ENCODE peak calls at places on chromosomes 13 and 19, in six cellular contexts. P is transverse colon, T is GM12891, H is spleen, M is GM23338, X is upper lobe of left lung. W is an unnamed sample.
A peak's percentile ranks its signal among the peaks of the same experiment; 100 is the strongest.

GRCh38 chr13:45367358-45367757 is 26.4 kb upstream of the TPT1 start:
- DNase-seq in P (peak; percentile 81), T (peak; percentile 75), H (peak; percentile 88), M (peak; percentile 72), X (no peak), W (peak; percentile 72)

GRCh38 chr13:78602561-78603239 is 652 bp downstream of the POU4F1 start:
- DNase-seq in P (no peak), T (no peak), H (peak; percentile 77), M (peak; percentile 48), X (peak; percentile 85), W (no peak)

GRCh38 chr13:101346942-101347728 is 69.2 kb downstream of the NALCN start:
- DNase-seq in P (no peak), T (no peak), H (no peak), M (no peak), X (no peak), W (no peak)

GRCh38 chr19:57477191-57478008 is at the start of gene ZNF772:
- DNase-seq in P (peak; percentile 86), T (peak; percentile 75), H (peak; percentile 92), M (peak; percentile 99), X (peak; percentile 85), W (peak; percentile 91)

GRCh38 chr19:17758528-17758927 is 7.3 kb downstream of the FCHO1 start:
- DNase-seq in P (no peak), T (no peak), H (no peak), M (no peak), X (no peak), W (no peak)

GRCh38 chr13:46628622-46629365 is 75.8 kb downstream of the LRCH1 start:
- DNase-seq in P (no peak), T (no peak), H (no peak), M (no peak), X (no peak), W (no peak)

GRCh38 chr13:21137696-21138095 is 38.7 kb downstream of the SKA3 start:
- DNase-seq in P (no peak), T (no peak), H (no peak), M (no peak), X (no peak), W (no peak)

GRCh38 chr13:21020581-21020980 is 40.8 kb downstream of the LATS2 start:
- DNase-seq in P (no peak), T (no peak), H (no peak), M (no peak), X (no peak), W (no peak)

GRCh38 chr19:28294395-28294794 is 918.6 kb downstream of the UQCRFS1 start:
- DNase-seq in P (peak; percentile 21), T (no peak), H (no peak), M (no peak), X (no peak), W (no peak)

GRCh38 chr19:15769586-15769985 is 17.9 kb upstream of the OR10H5 start:
- DNase-seq in P (no peak), T (no peak), H (no peak), M (peak; percentile 1), X (no peak), W (no peak)

GRCh38 chr13:41811588-41812021 is 149.3 kb downstream of the VWA8 start:
- DNase-seq in P (no peak), T (no peak), H (no peak), M (no peak), X (no peak), W (no peak)

GRCh38 chr13:42970824-42971669 is 21.0 kb downstream of the EPSTI1 start:
- DNase-seq in P (peak; percentile 50), T (no peak), H (no peak), M (peak; percentile 86), X (no peak), W (peak; percentile 47)

GRCh38 chr19:14632286-14632685 is 42.4 kb downstream of the ADGRE3 start:
- DNase-seq in P (no peak), T (peak; percentile 13), H (no peak), M (peak; percentile 85), X (no peak), W (no peak)

GRCh38 chr13:111476197-111476596 is 155.8 kb downstream of the TEX29 start:
- DNase-seq in P (no peak), T (no peak), H (no peak), M (no peak), X (peak; percentile 29), W (no peak)

GRCh38 chr19:8305798-8306197 is 2.4 kb downstream of the CD320 start:
- DNase-seq in P (peak; percentile 8), T (no peak), H (peak; percentile 12), M (no peak), X (no peak), W (no peak)

GRCh38 chr19:11982526-11982925 is 17.7 kb downstream of the ZNF763 start:
- DNase-seq in P (no peak), T (no peak), H (no peak), M (no peak), X (no peak), W (no peak)

GRCh38 chr13:44763604-44764311 is 187.6 kb upstream of the TSC22D1 start:
- DNase-seq in P (peak; percentile 41), T (no peak), H (no peak), M (no peak), X (no peak), W (peak; percentile 76)

GRCh38 chr19:16888629-16889371 is at the start of gene F2RL3:
- DNase-seq in P (peak; percentile 70), T (peak; percentile 64), H (peak; percentile 86), M (peak; percentile 39), X (peak; percentile 85), W (peak; percentile 38)

GRCh38 chr13:102845289-102845629 is 573 bp upstream of the ERCC5 start:
- DNase-seq in P (no peak), T (no peak), H (no peak), M (no peak), X (no peak), W (no peak)

GRCh38 chr13:50911051-50911690 is 1.6 kb downstream of the RNASEH2B start:
- DNase-seq in P (no peak), T (no peak), H (no peak), M (no peak), X (no peak), W (no peak)

GRCh38 chr13:95624020-95624419 is 20.5 kb downstream of the DZIP1 start:
- DNase-seq in P (no peak), T (no peak), H (no peak), M (peak; percentile 90), X (no peak), W (no peak)

GRCh38 chr19:19043481-19043880 is 10.1 kb downstream of the ARMC6 start:
- DNase-seq in P (no peak), T (no peak), H (no peak), M (no peak), X (no peak), W (no peak)

GRCh38 chr19:19043881-19044280 is 10.5 kb downstream of the ARMC6 start:
- DNase-seq in P (no peak), T (no peak), H (no peak), M (no peak), X (no peak), W (no peak)

GRCh38 chr19:19042732-19043274 is 9.4 kb downstream of the ARMC6 start:
- DNase-seq in P (no peak), T (no peak), H (no peak), M (no peak), X (no peak), W (no peak)

GRCh38 chr19:19039901-19040300 is 6.5 kb downstream of the ARMC6 start:
- DNase-seq in P (no peak), T (no peak), H (no peak), M (no peak), X (no peak), W (no peak)

DNA sequence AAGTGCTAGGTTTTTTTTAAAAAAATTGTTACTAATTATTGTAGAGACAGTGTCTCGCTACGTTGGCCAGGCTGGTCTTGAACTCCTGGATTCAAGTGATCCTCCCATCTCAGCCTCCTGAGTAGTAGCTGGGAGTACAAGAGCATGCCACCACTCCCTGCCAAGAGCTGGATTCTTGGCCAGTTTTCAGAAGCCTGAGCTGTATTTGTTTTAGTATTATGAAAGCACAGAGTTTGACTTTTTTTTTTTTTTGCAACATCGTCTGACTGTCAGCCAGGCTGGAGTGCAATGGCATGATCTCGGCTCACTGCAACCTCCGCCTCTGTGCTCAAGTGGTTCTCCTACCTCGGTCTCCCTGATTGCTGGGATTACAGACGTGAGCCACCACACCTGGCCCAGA is 7.0 kb downstream of the ARMC6 start:
- DNase-seq in P (peak; percentile 35), T (no peak), H (no peak), M (no peak), X (no peak), W (peak; percentile 85)
- TF ChIP-seq POLR2AphosphoS5 in P (no peak), T (no peak), H (no peak), M (no peak), X (peak; percentile 29), W (no peak)

GRCh38 chr19:6423499-6424189 is 967 bp downstream of the KHSRP start:
- DNase-seq in P (peak; percentile 39), T (no peak), H (peak; percentile 83), M (peak; percentile 74), X (no peak), W (no peak)
- TF ChIP-seq POLR2AphosphoS5 in P (no peak), T (no peak), H (no peak), M (no peak), X (no peak), W (no peak)

GRCh38 chr13:98239156-98240076 is 62.3 kb upstream of the RNF113B start:
- DNase-seq in P (no peak), T (no peak), H (no peak), M (peak; percentile 59), X (no peak), W (no peak)
- TF ChIP-seq POLR2AphosphoS5 in P (no peak), T (no peak), H (no peak), M (no peak), X (no peak), W (no peak)

GRCh38 chr13:99301913-99302636 is 5.1 kb downstream of the GPR183 start:
- DNase-seq in P (no peak), T (no peak), H (no peak), M (no peak), X (no peak), W (no peak)

GRCh38 chr13:99302637-99303505 is 4.3 kb downstream of the GPR183 start:
- DNase-seq in P (no peak), T (no peak), H (no peak), M (no peak), X (no peak), W (no peak)

GRCh38 chr13:99299545-99300341 is 7.5 kb downstream of the GPR183 start:
- DNase-seq in P (no peak), T (no peak), H (no peak), M (peak; percentile 40), X (no peak), W (no peak)

GRCh38 chr13:99303863-99304521 is 3.2 kb downstream of the GPR183 start:
- DNase-seq in P (peak; percentile 34), T (no peak), H (no peak), M (no peak), X (peak; percentile 69), W (no peak)

DNA sequence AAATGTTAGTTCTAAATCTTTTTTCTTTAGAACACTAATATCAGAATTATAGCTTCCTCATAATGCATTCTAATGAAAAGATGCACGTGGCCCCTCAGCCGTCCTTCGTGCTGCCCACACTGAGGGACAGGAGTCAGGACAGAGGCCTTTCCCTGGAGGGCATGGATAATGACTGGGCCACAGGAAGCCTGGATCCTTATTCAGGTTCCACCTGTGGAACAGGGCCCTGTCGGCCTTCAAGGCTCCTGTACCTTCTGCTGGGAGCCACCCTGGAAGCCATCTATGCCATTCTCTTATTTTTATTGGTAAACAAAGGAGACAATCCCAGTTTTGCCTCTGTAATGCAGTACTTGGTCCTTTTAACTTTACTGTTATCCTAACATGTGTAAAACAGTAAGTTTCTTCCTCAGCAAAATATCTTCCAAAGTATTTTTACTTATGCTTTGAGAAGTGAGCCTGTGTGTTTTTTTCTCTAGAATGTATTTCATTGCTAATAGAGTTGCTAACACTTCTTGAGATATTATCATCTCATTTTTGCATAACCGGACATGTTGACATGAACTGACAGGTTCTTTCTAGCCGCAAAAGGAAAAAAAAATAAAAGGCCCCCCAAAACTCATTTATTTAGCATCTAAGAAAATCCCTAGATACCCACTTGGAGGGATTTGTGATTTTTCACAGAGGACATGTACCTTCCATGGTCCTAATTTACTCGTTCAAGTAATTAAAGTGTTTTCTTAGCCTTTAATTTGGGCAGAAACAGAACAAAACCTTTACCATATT is 6.0 kb downstream of the GPR183 start:
- DNase-seq in P (no peak), T (no peak), H (no peak), M (no peak), X (no peak), W (no peak)
- TF ChIP-seq POLR2AphosphoS5 in P (no peak), T (peak; percentile 38), H (no peak), M (no peak), X (no peak), W (no peak)